ENCODE peak calls at places on chromosomes 13 and 19, in ten cellular contexts. W, V, E, H, J, U, L, F, Q and N are unnamed samples.

GRCh38 chr19:56152644-56153043 is 11.6 kb downstream of the ZNF444 start:
- DNase-seq in W (no peak), V (no peak), E (no peak), H (no peak), J (no peak), U (no peak), L (no peak), F (no peak), Q (no peak), N (no peak)

GRCh38 chr19:4866595-4867424 is 657 bp downstream of the PLIN3 start:
- DNase-seq in W (peak; percentile 49), V (peak; percentile 67), E (peak; percentile 77), H (peak; percentile 42), J (no peak), U (peak; percentile 64), L (no peak), F (no peak), Q (peak; percentile 55), N (no peak)

GRCh38 chr13:106390360-106390759 is 145.1 kb downstream of the EFNB2 start:
- DNase-seq in W (no peak), V (no peak), E (no peak), H (no peak), J (no peak), U (no peak), L (no peak), F (no peak), Q (no peak), N (no peak)

GRCh38 chr13:21595546-21595822 is 8.5 kb downstream of the MICU2 start:
- DNase-seq in W (no peak), V (no peak), E (no peak), H (no peak), J (no peak), U (no peak), L (no peak), F (no peak), Q (no peak), N (no peak)

GRCh38 chr19:55340144-55340783 is 588 bp downstream of the KMT5C start:
- DNase-seq in W (peak; percentile 53), V (no peak), E (no peak), H (no peak), J (no peak), U (no peak), L (no peak), F (no peak), Q (no peak), N (no peak)

GRCh38 chr13:90238433-90238832 is 1109.1 kb upstream of the MIR17HG start:
- DNase-seq in W (no peak), V (no peak), E (no peak), H (peak; percentile 1), J (no peak), U (no peak), L (no peak), F (no peak), Q (peak; percentile 24), N (no peak)

GRCh38 chr13:76009491-76009890 is 373.4 kb downstream of the LMO7 start:
- DNase-seq in W (no peak), V (no peak), E (no peak), H (no peak), J (no peak), U (no peak), L (no peak), F (no peak), Q (no peak), N (no peak)

GRCh38 chr13:79589605-79590511 is 108.9 kb downstream of the NDFIP2 start:
- DNase-seq in W (no peak), V (peak; percentile 54), E (no peak), H (peak; percentile 50), J (no peak), U (no peak), L (no peak), F (no peak), Q (peak; percentile 74), N (no peak)

GRCh38 chr13:96781141-96781540 is 213.1 kb downstream of the OXGR1 start:
- DNase-seq in W (no peak), V (no peak), E (no peak), H (no peak), J (no peak), U (no peak), L (no peak), F (no peak), Q (peak; percentile 47), N (peak; percentile 15)

GRCh38 chr19:3440082-3440481 is 40.2 kb downstream of the SMIM24 start:
- DNase-seq in W (peak; percentile 44), V (no peak), E (peak; percentile 37), H (no peak), J (peak; percentile 23), U (peak; percentile 68), L (no peak), F (no peak), Q (peak; percentile 56), N (no peak)

GRCh38 chr19:7507884-7508283 is 8.0 kb upstream of the ZNF358 start:
- DNase-seq in W (no peak), V (no peak), E (peak; percentile 76), H (peak; percentile 85), J (no peak), U (no peak), L (peak; percentile 16), F (no peak), Q (peak; percentile 96), N (no peak)

GRCh38 chr19:2199215-2199614 is 35.5 kb downstream of the DOT1L start:
- DNase-seq in W (no peak), V (no peak), E (no peak), H (no peak), J (no peak), U (no peak), L (no peak), F (no peak), Q (no peak), N (no peak)

GRCh38 chr13:113835461-113836274 is 28.2 kb downstream of the GAS6 start:
- DNase-seq in W (no peak), V (no peak), E (peak; percentile 70), H (no peak), J (no peak), U (no peak), L (no peak), F (no peak), Q (no peak), N (no peak)

GRCh38 chr13:45207319-45207718 is 6.5 kb upstream of the KCTD4 start:
- DNase-seq in W (no peak), V (no peak), E (peak; percentile 23), H (no peak), J (no peak), U (no peak), L (peak; percentile 53), F (no peak), Q (peak; percentile 26), N (no peak)

GRCh38 chr19:35005256-35005977 is 5.3 kb downstream of the GRAMD1A start:
- DNase-seq in W (no peak), V (no peak), E (no peak), H (no peak), J (no peak), U (no peak), L (no peak), F (no peak), Q (no peak), N (no peak)